ENCODE peak calls at places on chromosomes 1 and 21, in eight cellular contexts. One of them, this sample, is unnamed. For H3K4me1, the result is how much of the 10 kb centered on the place peaks cover.

GRCh38 chr1:111565079-111565478 is 54.5 kb upstream of the RAP1A start:
- DNase-seq in A549: no peak
- DNase-seq in tibial nerve: no peak
- DNase-seq in uterus: peak
- DNase-seq in K562: no peak
- DNase-seq in H1: no peak
- DNase-seq in SK-N-SH: no peak
- DNase-seq in cardiac muscle cell: peak
- DNase-seq in this sample: no peak

GRCh38 chr1:209585672-209586071 is 2.2 kb downstream of the CAMK1G start:
- DNase-seq in K562: no peak
- DNase-seq in SK-N-SH: peak
- DNase-seq in cardiac muscle cell: peak
- DNase-seq in tibial nerve: no peak
- DNase-seq in A549: no peak
- DNase-seq in uterus: no peak
- DNase-seq in H1: no peak
- DNase-seq in this sample: peak

GRCh38 chr21:45504021-45504515 is 38.2 kb downstream of the SLC19A1 start:
- DNase-seq in A549: no peak
- DNase-seq in cardiac muscle cell: no peak
- DNase-seq in uterus: no peak
- DNase-seq in K562: peak
- DNase-seq in SK-N-SH: no peak
- DNase-seq in tibial nerve: no peak
- DNase-seq in H1: no peak
- DNase-seq in this sample: no peak

GRCh38 chr1:225555821-225556220 is 97.1 kb downstream of the ENAH start:
- DNase-seq in A549: no peak
- DNase-seq in cardiac muscle cell: no peak
- DNase-seq in H1: no peak
- DNase-seq in K562: no peak
- DNase-seq in uterus: no peak
- DNase-seq in SK-N-SH: no peak
- DNase-seq in tibial nerve: no peak
- DNase-seq in this sample: no peak

GRCh38 chr1:197391303-197392226 is 123.5 kb downstream of the CRB1 start:
- DNase-seq in cardiac muscle cell: peak
- DNase-seq in tibial nerve: no peak
- DNase-seq in H1: no peak
- DNase-seq in SK-N-SH: no peak
- DNase-seq in uterus: no peak
- DNase-seq in K562: no peak
- DNase-seq in A549: peak
- DNase-seq in this sample: no peak

GRCh38 chr1:3314561-3315271 is 139.7 kb upstream of the ARHGEF16 start:
- DNase-seq in SK-N-SH: no peak
- DNase-seq in H1: no peak
- DNase-seq in K562: no peak
- DNase-seq in tibial nerve: no peak
- DNase-seq in uterus: peak
- DNase-seq in cardiac muscle cell: peak
- DNase-seq in A549: no peak
- DNase-seq in this sample: peak

GRCh38 chr1:42816600-42817439 is at the start of the genes ERMAP and SVBP:
- DNase-seq in uterus: peak
- DNase-seq in H1: peak
- DNase-seq in K562: peak
- DNase-seq in A549: peak
- DNase-seq in cardiac muscle cell: peak
- DNase-seq in tibial nerve: peak
- DNase-seq in SK-N-SH: peak
- DNase-seq in this sample: peak

GRCh38 chr1:17233675-17234074 is 15.2 kb upstream of the PADI3 start:
- DNase-seq in cardiac muscle cell: peak
- DNase-seq in uterus: peak
- DNase-seq in SK-N-SH: peak
- DNase-seq in H1: no peak
- DNase-seq in A549: peak
- DNase-seq in K562: no peak
- DNase-seq in tibial nerve: peak
- DNase-seq in this sample: peak

GRCh38 chr1:15803380-15803779 is 4.1 kb downstream of the UQCRHL start:
- DNase-seq in uterus: no peak
- DNase-seq in K562: peak
- DNase-seq in H1: no peak
- DNase-seq in A549: peak
- DNase-seq in cardiac muscle cell: peak
- DNase-seq in SK-N-SH: peak
- DNase-seq in tibial nerve: no peak
- DNase-seq in this sample: peak

GRCh38 chr1:208714356-208714755 is 470.2 kb upstream of the PLXNA2 start:
- DNase-seq in K562: no peak
- DNase-seq in uterus: no peak
- DNase-seq in H1: no peak
- DNase-seq in cardiac muscle cell: no peak
- DNase-seq in A549: no peak
- DNase-seq in tibial nerve: no peak
- DNase-seq in SK-N-SH: no peak
- DNase-seq in this sample: no peak

DNA sequence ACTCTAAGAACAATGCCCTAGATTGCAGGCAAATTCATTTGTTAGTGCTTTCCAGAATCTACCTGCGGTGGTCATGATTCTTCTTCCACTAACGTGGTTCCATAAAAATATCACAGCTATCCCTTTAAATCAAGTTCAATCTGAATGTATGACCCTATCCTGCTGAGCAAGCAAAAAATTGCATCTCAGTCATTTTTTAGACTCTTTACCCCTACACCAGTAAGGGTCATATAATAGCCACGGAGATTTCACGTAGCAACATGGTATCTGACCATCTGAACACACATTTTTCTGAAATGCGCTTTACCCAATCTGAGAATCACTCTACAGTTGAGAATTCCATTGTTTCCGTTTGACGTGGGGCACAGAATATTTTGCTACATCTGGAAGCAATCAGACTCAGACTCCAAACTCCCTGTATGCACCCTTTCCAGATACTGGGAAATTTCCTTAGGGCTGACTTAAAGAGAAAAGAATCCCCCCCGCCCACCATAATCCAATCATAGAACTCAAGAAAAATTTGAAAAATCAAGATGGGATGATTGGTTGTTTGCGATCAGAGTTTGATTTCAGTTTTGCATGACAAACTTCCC is 699.2 kb upstream of the ZP4 start:
- DNase-seq in A549: no peak
- DNase-seq in SK-N-SH: no peak
- DNase-seq in uterus: no peak
- DNase-seq in H1: no peak
- DNase-seq in cardiac muscle cell: peak
- DNase-seq in K562: no peak
- DNase-seq in tibial nerve: no peak
- DNase-seq in this sample: no peak
- TF ChIP-seq CTCF in A549: no peak
- TF ChIP-seq CTCF in SK-N-SH: no peak
- TF ChIP-seq CTCF in uterus: no peak
- TF ChIP-seq CTCF in H1: no peak
- TF ChIP-seq CTCF in cardiac muscle cell: no peak
- TF ChIP-seq CTCF in K562: no peak
- TF ChIP-seq CTCF in tibial nerve: no peak
- TF ChIP-seq CTCF in this sample: no peak

GRCh38 chr1:21292503-21292990 is 2.3 kb upstream of the ECE1 start:
- DNase-seq in A549: no peak
- DNase-seq in K562: no peak
- DNase-seq in tibial nerve: no peak
- DNase-seq in SK-N-SH: no peak
- DNase-seq in H1: no peak
- DNase-seq in cardiac muscle cell: no peak
- DNase-seq in uterus: no peak
- DNase-seq in this sample: no peak
- H3K4me1 ChIP-seq in A549: half or more
- H3K4me1 ChIP-seq in K562: under half
- H3K4me1 ChIP-seq in tibial nerve: half or more
- H3K4me1 ChIP-seq in SK-N-SH: under half
- H3K4me1 ChIP-seq in H1: under half
- H3K4me1 ChIP-seq in cardiac muscle cell: under half
- H3K4me1 ChIP-seq in uterus: under half
- H3K4me1 ChIP-seq in this sample: under half

GRCh38 chr1:172971241-172971640 is 79.5 kb downstream of the TNFSF18 start:
- DNase-seq in SK-N-SH: no peak
- DNase-seq in K562: no peak
- DNase-seq in tibial nerve: no peak
- DNase-seq in cardiac muscle cell: no peak
- DNase-seq in uterus: no peak
- DNase-seq in H1: no peak
- DNase-seq in A549: no peak
- DNase-seq in this sample: no peak
- H3K27ac ChIP-seq in SK-N-SH: no peak
- H3K27ac ChIP-seq in K562: no peak
- H3K27ac ChIP-seq in tibial nerve: no peak
- H3K27ac ChIP-seq in cardiac muscle cell: no peak
- H3K27ac ChIP-seq in uterus: no peak
- H3K27ac ChIP-seq in H1: no peak
- H3K27ac ChIP-seq in A549: peak
- H3K27ac ChIP-seq in this sample: no peak

GRCh38 chr1:24948072-24948827 is 18.2 kb upstream of the RUNX3 start:
- DNase-seq in SK-N-SH: no peak
- DNase-seq in tibial nerve: no peak
- DNase-seq in uterus: no peak
- DNase-seq in cardiac muscle cell: no peak
- DNase-seq in H1: no peak
- DNase-seq in K562: no peak
- DNase-seq in A549: no peak
- DNase-seq in this sample: no peak
- TF ChIP-seq CTCF in SK-N-SH: no peak
- TF ChIP-seq CTCF in tibial nerve: no peak
- TF ChIP-seq CTCF in uterus: no peak
- TF ChIP-seq CTCF in cardiac muscle cell: no peak
- TF ChIP-seq CTCF in H1: peak
- TF ChIP-seq CTCF in K562: no peak
- TF ChIP-seq CTCF in A549: no peak
- TF ChIP-seq CTCF in this sample: no peak

GRCh38 chr1:171985639-171986038 is 144.3 kb downstream of the DNM3 start:
- DNase-seq in cardiac muscle cell: no peak
- DNase-seq in H1: no peak
- DNase-seq in SK-N-SH: peak
- DNase-seq in A549: peak
- DNase-seq in K562: peak
- DNase-seq in uterus: no peak
- DNase-seq in tibial nerve: no peak
- DNase-seq in this sample: peak
- H3K4me1 ChIP-seq in cardiac muscle cell: under half
- H3K4me1 ChIP-seq in H1: under half
- H3K4me1 ChIP-seq in SK-N-SH: under half
- H3K4me1 ChIP-seq in A549: under half
- H3K4me1 ChIP-seq in K562: under half
- H3K4me1 ChIP-seq in uterus: under half
- H3K4me1 ChIP-seq in tibial nerve: under half
- H3K4me1 ChIP-seq in this sample: under half

DNA sequence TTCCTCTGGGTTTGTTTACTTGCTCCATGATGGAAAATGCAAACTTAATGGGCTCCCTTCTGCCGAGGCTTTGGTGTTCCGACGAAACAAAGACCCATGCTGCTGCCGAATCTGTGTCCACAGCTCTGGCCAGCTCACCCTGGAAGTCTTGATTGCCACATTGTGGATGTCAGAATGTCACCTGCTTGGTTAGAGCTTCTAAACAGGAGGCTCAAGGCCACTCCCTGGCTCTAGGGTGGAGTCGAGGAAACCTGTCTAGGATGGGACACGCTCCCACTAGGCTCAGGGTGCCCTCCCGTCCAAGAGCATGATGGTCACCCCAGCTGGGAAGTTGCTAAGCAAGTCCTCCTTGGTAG is 279.3 kb upstream of the VAMP3 start:
- DNase-seq in tibial nerve: no peak
- DNase-seq in A549: no peak
- DNase-seq in cardiac muscle cell: no peak
- DNase-seq in H1: no peak
- DNase-seq in K562: no peak
- DNase-seq in uterus: peak
- DNase-seq in SK-N-SH: no peak
- DNase-seq in this sample: no peak
- H3K27ac ChIP-seq in tibial nerve: no peak
- H3K27ac ChIP-seq in A549: peak
- H3K27ac ChIP-seq in cardiac muscle cell: no peak
- H3K27ac ChIP-seq in H1: no peak
- H3K27ac ChIP-seq in K562: no peak
- H3K27ac ChIP-seq in uterus: peak
- H3K27ac ChIP-seq in SK-N-SH: no peak
- H3K27ac ChIP-seq in this sample: peak

GRCh38 chr1:90475623-90476022 is 241.5 kb downstream of the BARHL2 start:
- DNase-seq in A549: no peak
- DNase-seq in uterus: no peak
- DNase-seq in K562: no peak
- DNase-seq in SK-N-SH: no peak
- DNase-seq in cardiac muscle cell: peak
- DNase-seq in tibial nerve: no peak
- DNase-seq in H1: no peak
- DNase-seq in this sample: peak
- TF ChIP-seq CTCF in A549: no peak
- TF ChIP-seq CTCF in uterus: no peak
- TF ChIP-seq CTCF in K562: no peak
- TF ChIP-seq CTCF in SK-N-SH: peak
- TF ChIP-seq CTCF in cardiac muscle cell: no peak
- TF ChIP-seq CTCF in tibial nerve: no peak
- TF ChIP-seq CTCF in H1: peak
- TF ChIP-seq CTCF in this sample: peak

GRCh38 chr21:15054089-15054488 is 10.7 kb downstream of the NRIP1 start:
- DNase-seq in uterus: no peak
- DNase-seq in cardiac muscle cell: no peak
- DNase-seq in tibial nerve: no peak
- DNase-seq in SK-N-SH: no peak
- DNase-seq in H1: no peak
- DNase-seq in K562: no peak
- DNase-seq in A549: no peak
- DNase-seq in this sample: peak
- H3K4me1 ChIP-seq in uterus: under half
- H3K4me1 ChIP-seq in cardiac muscle cell: under half
- H3K4me1 ChIP-seq in tibial nerve: half or more
- H3K4me1 ChIP-seq in SK-N-SH: under half
- H3K4me1 ChIP-seq in H1: under half
- H3K4me1 ChIP-seq in K562: under half
- H3K4me1 ChIP-seq in A549: half or more
- H3K4me1 ChIP-seq in this sample: half or more